ENCODE peak calls at places on chromosome 16, in six cellular contexts. One of them, this sample, is unnamed. For H3K36me3, the result is how much of the 10 kb centered on the place peaks cover.

GRCh38 chr16:20933589-20933988 is 33.0 kb downstream of the LYRM1 start:
- DNase-seq in left ventricle myocardium inferior: no peak
- DNase-seq in IMR-90: no peak
- DNase-seq in tibial nerve: no peak
- DNase-seq in BJ: no peak
- DNase-seq in GM23248: no peak
- DNase-seq in this sample: no peak

GRCh38 chr16:66740533-66740932 is 10.9 kb downstream of the DYNC1LI2 start:
- DNase-seq in tibial nerve: no peak
- DNase-seq in left ventricle myocardium inferior: no peak
- DNase-seq in IMR-90: no peak
- DNase-seq in GM23248: peak
- DNase-seq in BJ: no peak
- DNase-seq in this sample: no peak

GRCh38 chr16:53913082-53913870 is 209.3 kb downstream of the FTO start:
- DNase-seq in tibial nerve: peak
- DNase-seq in BJ: peak
- DNase-seq in left ventricle myocardium inferior: no peak
- DNase-seq in IMR-90: peak
- DNase-seq in GM23248: peak
- DNase-seq in this sample: no peak

GRCh38 chr16:881219-882097 is 80.9 kb upstream of the GNG13 start:
- DNase-seq in BJ: no peak
- DNase-seq in GM23248: no peak
- DNase-seq in IMR-90: no peak
- DNase-seq in tibial nerve: no peak
- DNase-seq in left ventricle myocardium inferior: no peak
- DNase-seq in this sample: no peak

GRCh38 chr16:84175351-84176081 is 11.3 kb downstream of the TAF1C start:
- DNase-seq in BJ: no peak
- DNase-seq in left ventricle myocardium inferior: no peak
- DNase-seq in IMR-90: peak
- DNase-seq in tibial nerve: peak
- DNase-seq in GM23248: peak
- DNase-seq in this sample: peak

GRCh38 chr16:65846210-65846602 is 520.3 kb upstream of the CDH5 start:
- DNase-seq in BJ: no peak
- DNase-seq in IMR-90: no peak
- DNase-seq in GM23248: peak
- DNase-seq in tibial nerve: no peak
- DNase-seq in left ventricle myocardium inferior: no peak
- DNase-seq in this sample: no peak

GRCh38 chr16:68737730-68738590 is 868 bp downstream of the CDH1 start:
- DNase-seq in IMR-90: no peak
- DNase-seq in left ventricle myocardium inferior: no peak
- DNase-seq in BJ: no peak
- DNase-seq in GM23248: no peak
- DNase-seq in tibial nerve: no peak
- DNase-seq in this sample: peak

GRCh38 chr16:1878256-1878655 is 6.3 kb upstream of the MEIOB start:
- DNase-seq in GM23248: no peak
- DNase-seq in IMR-90: no peak
- DNase-seq in BJ: no peak
- DNase-seq in tibial nerve: no peak
- DNase-seq in left ventricle myocardium inferior: no peak
- DNase-seq in this sample: no peak

GRCh38 chr16:85437161-85438052 is 175.7 kb upstream of the GSE1 start:
- DNase-seq in tibial nerve: no peak
- DNase-seq in left ventricle myocardium inferior: no peak
- DNase-seq in IMR-90: no peak
- DNase-seq in BJ: no peak
- DNase-seq in GM23248: peak
- DNase-seq in this sample: no peak

GRCh38 chr16:83200005-83200779 is 573.4 kb downstream of the CDH13 start:
- DNase-seq in tibial nerve: no peak
- DNase-seq in IMR-90: peak
- DNase-seq in GM23248: peak
- DNase-seq in left ventricle myocardium inferior: no peak
- DNase-seq in BJ: no peak
- DNase-seq in this sample: peak

GRCh38 chr16:79171504-79172240 is 428.9 kb downstream of the MAF start:
- DNase-seq in GM23248: no peak
- DNase-seq in left ventricle myocardium inferior: no peak
- DNase-seq in tibial nerve: no peak
- DNase-seq in BJ: no peak
- DNase-seq in IMR-90: no peak
- DNase-seq in this sample: no peak

GRCh38 chr16:71929048-71929447 is 33.7 kb downstream of the IST1 start:
- DNase-seq in GM23248: peak
- DNase-seq in tibial nerve: no peak
- DNase-seq in BJ: peak
- DNase-seq in left ventricle myocardium inferior: no peak
- DNase-seq in IMR-90: peak
- DNase-seq in this sample: no peak

GRCh38 chr16:86697715-86698114 is 119.4 kb downstream of the FOXL1 start:
- DNase-seq in left ventricle myocardium inferior: no peak
- DNase-seq in IMR-90: peak
- DNase-seq in tibial nerve: no peak
- DNase-seq in GM23248: peak
- DNase-seq in BJ: no peak
- DNase-seq in this sample: no peak

GRCh38 chr16:85661131-85662035 is 27.4 kb downstream of the GINS2 start:
- DNase-seq in left ventricle myocardium inferior: no peak
- DNase-seq in tibial nerve: no peak
- DNase-seq in IMR-90: no peak
- DNase-seq in BJ: no peak
- DNase-seq in GM23248: no peak
- DNase-seq in this sample: peak

GRCh38 chr16:48556913-48557351 is 53.0 kb downstream of the N4BP1 start:
- DNase-seq in tibial nerve: no peak
- DNase-seq in left ventricle myocardium inferior: no peak
- DNase-seq in GM23248: peak
- DNase-seq in BJ: no peak
- DNase-seq in IMR-90: peak
- DNase-seq in this sample: no peak

GRCh38 chr16:58773870-58774269 is 39.8 kb upstream of the GOT2 start:
- DNase-seq in tibial nerve: no peak
- DNase-seq in IMR-90: no peak
- DNase-seq in BJ: no peak
- DNase-seq in GM23248: no peak
- DNase-seq in left ventricle myocardium inferior: no peak
- DNase-seq in this sample: no peak

GRCh38 chr16:26816885-26817571 is 249.7 kb upstream of the C16orf82 start:
- DNase-seq in IMR-90: peak
- DNase-seq in left ventricle myocardium inferior: no peak
- DNase-seq in BJ: no peak
- DNase-seq in GM23248: peak
- DNase-seq in tibial nerve: no peak
- DNase-seq in this sample: no peak

GRCh38 chr16:81553814-81554675 is 109.4 kb downstream of the CMIP start:
- DNase-seq in IMR-90: no peak
- DNase-seq in GM23248: no peak
- DNase-seq in tibial nerve: no peak
- DNase-seq in BJ: no peak
- DNase-seq in left ventricle myocardium inferior: no peak
- DNase-seq in this sample: peak

GRCh38 chr16:55543470-55543869 is 23.0 kb upstream of the CAPNS2 start:
- DNase-seq in IMR-90: peak
- DNase-seq in GM23248: peak
- DNase-seq in tibial nerve: no peak
- DNase-seq in BJ: no peak
- DNase-seq in left ventricle myocardium inferior: no peak
- DNase-seq in this sample: peak

GRCh38 chr16:9534759-9535158 is 443.3 kb downstream of the HAPSTR1 start:
- DNase-seq in left ventricle myocardium inferior: no peak
- DNase-seq in tibial nerve: no peak
- DNase-seq in IMR-90: no peak
- DNase-seq in BJ: no peak
- DNase-seq in GM23248: no peak
- DNase-seq in this sample: no peak

GRCh38 chr16:66881014-66881417 is 701 bp downstream of the PDP2 start:
- DNase-seq in GM23248: peak
- DNase-seq in IMR-90: no peak
- DNase-seq in tibial nerve: no peak
- DNase-seq in BJ: no peak
- DNase-seq in left ventricle myocardium inferior: no peak
- DNase-seq in this sample: no peak

GRCh38 chr16:25014500-25015147 is 545 bp downstream of the ARHGAP17 start:
- DNase-seq in BJ: no peak
- DNase-seq in IMR-90: peak
- DNase-seq in GM23248: peak
- DNase-seq in left ventricle myocardium inferior: peak
- DNase-seq in tibial nerve: peak
- DNase-seq in this sample: peak

GRCh38 chr16:81774348-81774747 is 4.7 kb upstream of the PLCG2 start:
- DNase-seq in IMR-90: no peak
- DNase-seq in left ventricle myocardium inferior: no peak
- DNase-seq in GM23248: no peak
- DNase-seq in tibial nerve: no peak
- DNase-seq in BJ: no peak
- DNase-seq in this sample: no peak

GRCh38 chr16:28902909-28903308 is 22.1 kb downstream of the RABEP2 start:
- DNase-seq in left ventricle myocardium inferior: no peak
- DNase-seq in GM23248: no peak
- DNase-seq in tibial nerve: no peak
- DNase-seq in BJ: no peak
- DNase-seq in IMR-90: no peak
- DNase-seq in this sample: no peak
- H3K4me3 ChIP-seq in left ventricle myocardium inferior: no peak
- H3K4me3 ChIP-seq in GM23248: no peak
- H3K4me3 ChIP-seq in tibial nerve: no peak
- H3K4me3 ChIP-seq in BJ: no peak
- H3K4me3 ChIP-seq in IMR-90: no peak
- H3K4me3 ChIP-seq in this sample: no peak

GRCh38 chr16:77739493-77739892 is 17.2 kb downstream of the NUDT7 start:
- DNase-seq in tibial nerve: no peak
- DNase-seq in GM23248: peak
- DNase-seq in IMR-90: peak
- DNase-seq in BJ: no peak
- DNase-seq in left ventricle myocardium inferior: no peak
- DNase-seq in this sample: no peak

GRCh38 chr16:77749415-77749814 is 27.1 kb downstream of the NUDT7 start:
- DNase-seq in BJ: no peak
- DNase-seq in IMR-90: no peak
- DNase-seq in tibial nerve: no peak
- DNase-seq in left ventricle myocardium inferior: no peak
- DNase-seq in GM23248: no peak
- DNase-seq in this sample: no peak

GRCh38 chr16:77748426-77748825 is 26.1 kb downstream of the NUDT7 start:
- DNase-seq in tibial nerve: no peak
- DNase-seq in left ventricle myocardium inferior: no peak
- DNase-seq in BJ: no peak
- DNase-seq in GM23248: no peak
- DNase-seq in IMR-90: no peak
- DNase-seq in this sample: no peak

GRCh38 chr16:77745972-77746371 is 23.7 kb downstream of the NUDT7 start:
- DNase-seq in GM23248: peak
- DNase-seq in tibial nerve: no peak
- DNase-seq in BJ: no peak
- DNase-seq in left ventricle myocardium inferior: no peak
- DNase-seq in IMR-90: peak
- DNase-seq in this sample: no peak

GRCh38 chr16:77744136-77744535 is 21.8 kb downstream of the NUDT7 start:
- DNase-seq in IMR-90: peak
- DNase-seq in tibial nerve: no peak
- DNase-seq in left ventricle myocardium inferior: no peak
- DNase-seq in GM23248: no peak
- DNase-seq in BJ: no peak
- DNase-seq in this sample: no peak
- H3K36me3 ChIP-seq in IMR-90: under half
- H3K36me3 ChIP-seq in tibial nerve: under half
- H3K36me3 ChIP-seq in left ventricle myocardium inferior: under half
- H3K36me3 ChIP-seq in GM23248: under half
- H3K36me3 ChIP-seq in BJ: under half
- H3K36me3 ChIP-seq in this sample: under half

GRCh38 chr16:31063495-31063842 is 10.6 kb downstream of the ZNF668 start:
- DNase-seq in tibial nerve: no peak
- DNase-seq in GM23248: no peak
- DNase-seq in IMR-90: no peak
- DNase-seq in BJ: no peak
- DNase-seq in left ventricle myocardium inferior: no peak
- DNase-seq in this sample: peak
- H3K4me3 ChIP-seq in tibial nerve: no peak
- H3K4me3 ChIP-seq in GM23248: no peak
- H3K4me3 ChIP-seq in IMR-90: no peak
- H3K4me3 ChIP-seq in BJ: no peak
- H3K4me3 ChIP-seq in left ventricle myocardium inferior: no peak
- H3K4me3 ChIP-seq in this sample: no peak

GRCh38 chr16:11886881-11887280 is 28.9 kb downstream of the GSPT1 start:
- DNase-seq in BJ: no peak
- DNase-seq in tibial nerve: no peak
- DNase-seq in GM23248: no peak
- DNase-seq in left ventricle myocardium inferior: no peak
- DNase-seq in IMR-90: no peak
- DNase-seq in this sample: no peak
- H3K36me3 ChIP-seq in BJ: under half
- H3K36me3 ChIP-seq in tibial nerve: under half
- H3K36me3 ChIP-seq in GM23248: half or more
- H3K36me3 ChIP-seq in left ventricle myocardium inferior: half or more
- H3K36me3 ChIP-seq in IMR-90: under half
- H3K36me3 ChIP-seq in this sample: under half

DNA sequence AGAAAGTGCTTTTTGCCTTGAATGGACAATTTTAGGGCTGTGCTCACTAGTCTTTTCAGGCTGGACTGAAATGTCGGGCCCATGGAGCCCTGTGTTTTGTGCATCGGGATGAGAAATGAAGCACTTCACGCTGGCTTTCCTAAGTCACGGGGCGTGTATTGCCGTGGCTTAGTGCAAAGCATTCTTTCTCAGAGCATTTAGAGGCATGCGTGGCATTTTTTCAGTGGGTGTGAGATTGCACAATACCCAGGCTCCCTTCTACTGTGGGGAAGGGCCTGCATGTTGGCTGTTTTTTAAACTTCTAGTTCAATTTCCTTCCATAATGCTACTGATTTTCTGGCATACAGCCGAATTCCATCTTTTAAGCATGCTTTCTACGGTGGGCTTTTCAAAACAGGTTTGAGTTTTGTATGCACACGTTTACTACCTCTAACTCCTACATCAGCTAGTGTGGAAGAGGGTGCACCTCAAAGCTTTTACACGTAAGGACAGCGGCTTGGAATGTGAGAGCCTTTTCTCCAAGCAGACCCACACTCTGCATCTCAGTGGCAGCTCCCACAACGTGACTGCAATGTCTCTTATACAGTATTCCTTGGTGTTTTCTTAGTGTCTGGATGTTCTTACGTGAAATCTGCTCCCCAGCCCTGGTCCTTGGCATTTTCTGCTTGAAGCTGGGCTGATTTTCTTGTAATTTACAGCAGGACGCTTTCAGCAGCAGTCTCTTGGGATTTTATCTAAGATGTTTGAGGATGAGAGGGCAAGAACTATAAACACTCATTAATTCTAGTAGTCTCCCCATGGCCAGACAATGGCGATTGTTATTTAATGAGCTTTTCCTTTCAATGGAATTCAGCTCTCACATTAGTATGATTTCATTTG is 12.3 kb upstream of the POLR3E start:
- DNase-seq in tibial nerve: no peak
- DNase-seq in IMR-90: peak
- DNase-seq in BJ: no peak
- DNase-seq in left ventricle myocardium inferior: no peak
- DNase-seq in GM23248: peak
- DNase-seq in this sample: no peak
- H3K4me3 ChIP-seq in tibial nerve: no peak
- H3K4me3 ChIP-seq in IMR-90: no peak
- H3K4me3 ChIP-seq in BJ: no peak
- H3K4me3 ChIP-seq in left ventricle myocardium inferior: no peak
- H3K4me3 ChIP-seq in GM23248: no peak
- H3K4me3 ChIP-seq in this sample: no peak

This sample was measured in H7.